ENCODE peak calls at places on chromosome 21, in six cellular contexts. One of them, this sample, is unnamed.

GRCh38 chr21:42590431-42591131 is 62.8 kb upstream of the PDE9A start:
- DNase-seq in SK-N-SH: no peak
- DNase-seq in substantia nigra: no peak
- DNase-seq in putamen: no peak
- DNase-seq in NCI-H774: no peak
- DNase-seq in GOT3: no peak
- DNase-seq in this sample: no peak

GRCh38 chr21:41482321-41482720 is 25.6 kb downstream of the TMPRSS2 start:
- DNase-seq in SK-N-SH: no peak
- DNase-seq in NCI-H774: no peak
- DNase-seq in GOT3: no peak
- DNase-seq in putamen: no peak
- DNase-seq in substantia nigra: no peak
- DNase-seq in this sample: no peak

GRCh38 chr21:42571391-42572150 is 57.9 kb downstream of the SLC37A1 start:
- DNase-seq in NCI-H774: no peak
- DNase-seq in GOT3: no peak
- DNase-seq in putamen: no peak
- DNase-seq in substantia nigra: no peak
- DNase-seq in SK-N-SH: no peak
- DNase-seq in this sample: no peak

GRCh38 chr21:26236281-26236680 is 65.7 kb upstream of the APP start:
- DNase-seq in substantia nigra: no peak
- DNase-seq in putamen: no peak
- DNase-seq in GOT3: no peak
- DNase-seq in SK-N-SH: no peak
- DNase-seq in NCI-H774: no peak
- DNase-seq in this sample: no peak

GRCh38 chr21:32772281-32773047 is 909 bp upstream of the PAXBP1 start:
- DNase-seq in GOT3: no peak
- DNase-seq in substantia nigra: no peak
- DNase-seq in putamen: peak; percentile 20
- DNase-seq in NCI-H774: no peak
- DNase-seq in SK-N-SH: peak; percentile 29
- DNase-seq in this sample: no peak

GRCh38 chr21:31363720-31364119 is 19.7 kb upstream of the TIAM1 start:
- DNase-seq in substantia nigra: no peak
- DNase-seq in putamen: no peak
- DNase-seq in SK-N-SH: no peak
- DNase-seq in GOT3: no peak
- DNase-seq in NCI-H774: no peak
- DNase-seq in this sample: no peak

GRCh38 chr21:44582055-44582454 is 1.7 kb upstream of the KRTAP10-5 start:
- DNase-seq in substantia nigra: no peak
- DNase-seq in putamen: no peak
- DNase-seq in SK-N-SH: no peak
- DNase-seq in NCI-H774: no peak
- DNase-seq in GOT3: no peak
- DNase-seq in this sample: no peak

GRCh38 chr21:26966978-26967913 is at the start of gene ADAMTS5:
- DNase-seq in SK-N-SH: peak; percentile 80
- DNase-seq in putamen: peak; percentile 59
- DNase-seq in GOT3: no peak
- DNase-seq in NCI-H774: no peak
- DNase-seq in substantia nigra: no peak
- DNase-seq in this sample: peak; percentile 82

GRCh38 chr21:28737671-28738279 is 254.9 kb downstream of the LTN1 start:
- DNase-seq in NCI-H774: peak; percentile 16
- DNase-seq in SK-N-SH: no peak
- DNase-seq in putamen: no peak
- DNase-seq in GOT3: no peak
- DNase-seq in substantia nigra: no peak
- DNase-seq in this sample: no peak

GRCh38 chr21:16509466-16509865 is 779.7 kb downstream of the USP25 start:
- DNase-seq in NCI-H774: no peak
- DNase-seq in substantia nigra: no peak
- DNase-seq in putamen: no peak
- DNase-seq in SK-N-SH: no peak
- DNase-seq in GOT3: no peak
- DNase-seq in this sample: no peak

GRCh38 chr21:45889961-45890360 is 91.6 kb upstream of the COL6A1 start:
- DNase-seq in GOT3: no peak
- DNase-seq in substantia nigra: no peak
- DNase-seq in putamen: no peak
- DNase-seq in NCI-H774: no peak
- DNase-seq in SK-N-SH: no peak
- DNase-seq in this sample: no peak

GRCh38 chr21:25512095-25513086 is 94.9 kb downstream of the MRPL39 start:
- DNase-seq in NCI-H774: no peak
- DNase-seq in GOT3: no peak
- DNase-seq in substantia nigra: no peak
- DNase-seq in SK-N-SH: no peak
- DNase-seq in putamen: no peak
- DNase-seq in this sample: no peak

GRCh38 chr21:42563261-42564045 is 49.8 kb downstream of the SLC37A1 start:
- DNase-seq in NCI-H774: no peak
- DNase-seq in substantia nigra: no peak
- DNase-seq in putamen: peak; percentile 86
- DNase-seq in SK-N-SH: no peak
- DNase-seq in GOT3: no peak
- DNase-seq in this sample: no peak

GRCh38 chr21:31371715-31372114 is 27.7 kb upstream of the TIAM1 start:
- DNase-seq in putamen: no peak
- DNase-seq in SK-N-SH: no peak
- DNase-seq in substantia nigra: no peak
- DNase-seq in NCI-H774: no peak
- DNase-seq in GOT3: no peak
- DNase-seq in this sample: no peak

GRCh38 chr21:37119421-37120218 is 46.6 kb downstream of the TTC3 start:
- DNase-seq in SK-N-SH: no peak
- DNase-seq in NCI-H774: no peak
- DNase-seq in substantia nigra: no peak
- DNase-seq in GOT3: no peak
- DNase-seq in putamen: no peak
- DNase-seq in this sample: no peak

GRCh38 chr21:39317134-39318090 is 4.0 kb upstream of the BRWD1 start:
- DNase-seq in substantia nigra: no peak
- DNase-seq in NCI-H774: no peak
- DNase-seq in putamen: peak; percentile 33
- DNase-seq in SK-N-SH: peak; percentile 21
- DNase-seq in GOT3: no peak
- DNase-seq in this sample: no peak

GRCh38 chr21:44427241-44428120 is 27.8 kb upstream of the LRRC3 start:
- DNase-seq in GOT3: no peak
- DNase-seq in putamen: no peak
- DNase-seq in SK-N-SH: no peak
- DNase-seq in NCI-H774: peak; percentile 78
- DNase-seq in substantia nigra: no peak
- DNase-seq in this sample: no peak

GRCh38 chr21:41610042-41610839 is 102.3 kb upstream of the TMPRSS2 start:
- DNase-seq in GOT3: no peak
- DNase-seq in substantia nigra: no peak
- DNase-seq in SK-N-SH: peak; percentile 70
- DNase-seq in NCI-H774: no peak
- DNase-seq in putamen: no peak
- DNase-seq in this sample: no peak

GRCh38 chr21:36873511-36873910 is 93.0 kb downstream of the HLCS start:
- DNase-seq in putamen: no peak
- DNase-seq in GOT3: no peak
- DNase-seq in SK-N-SH: no peak
- DNase-seq in NCI-H774: no peak
- DNase-seq in substantia nigra: no peak
- DNase-seq in this sample: no peak

This sample was measured in NCI-H1694.